ENCODE peak calls at places on chromosomes 4 and X, in six cellular contexts. M is stomach, V is A549, C is Peyer's patch, Z is heart left ventricle, X is esophagus muscularis mucosa. A is an unnamed sample. For H3K9me3, the result is how much of the 10 kb centered on the place peaks cover.

GRCh38 chr4:184548651-184549341 is 74.4 kb upstream of the IRF2 start:
- DNase-seq in M (no peak), Z (peak), X (no peak), C (peak), V (no peak), A (no peak)

GRCh38 chr4:118348886-118349285 is 3.9 kb downstream of the PRSS12 start:
- DNase-seq in X (no peak), M (no peak), Z (no peak), V (no peak), C (peak), A (no peak)

GRCh38 chr4:110417151-110417550 is 58.8 kb upstream of the ENPEP start:
- DNase-seq in X (no peak), V (no peak), Z (no peak), M (no peak), C (no peak), A (no peak)

GRCh38 chr4:37837446-37837845 is 11.0 kb downstream of the PGM2 start:
- DNase-seq in V (no peak), C (no peak), Z (no peak), M (no peak), X (no peak), A (no peak)

GRCh38 chr4:153113061-153113837 is 91.0 kb upstream of the TRIM2 start:
- DNase-seq in C (no peak), M (no peak), X (no peak), V (no peak), Z (no peak), A (no peak)

GRCh38 chrX:1883772-1884171 is 268.9 kb downstream of the ASMT start:
- DNase-seq in C (no peak), M (no peak), V (no peak), X (no peak), Z (no peak), A (no peak)

GRCh38 chr4:1413221-1413663 is 7.0 kb upstream of the NKX1-1 start:
- DNase-seq in M (peak), C (peak), Z (no peak), V (no peak), X (no peak), A (no peak)

GRCh38 chr4:44538534-44538933 is 89.9 kb upstream of the KCTD8 start:
- DNase-seq in M (no peak), V (no peak), X (no peak), C (no peak), Z (no peak), A (no peak)

GRCh38 chrX:69182818-69183375 is 17.6 kb upstream of the PJA1 start:
- DNase-seq in M (no peak), X (no peak), Z (no peak), C (no peak), V (no peak), A (no peak)

GRCh38 chrX:9279271-9279596 is 185.6 kb upstream of the TBL1X start:
- DNase-seq in X (no peak), C (no peak), M (no peak), Z (no peak), V (no peak), A (no peak)

GRCh38 chr4:69362351-69362750 is 82.1 kb downstream of the UGT2B28 start:
- DNase-seq in C (no peak), M (no peak), X (no peak), V (no peak), Z (no peak), A (no peak)

GRCh38 chr4:25834411-25835107 is 28.2 kb downstream of the SEL1L3 start:
- DNase-seq in Z (no peak), M (no peak), C (no peak), V (no peak), X (no peak), A (no peak)

GRCh38 chr4:78754872-78755271 is 21.3 kb upstream of the BMP2K start:
- DNase-seq in Z (no peak), M (no peak), V (no peak), C (no peak), X (no peak), A (no peak)

GRCh38 chrX:100680756-100681155 is 36.8 kb downstream of the SRPX2 start:
- DNase-seq in X (no peak), Z (no peak), M (no peak), C (no peak), V (no peak), A (no peak)

GRCh38 chrX:140274761-140275525 is 229.9 kb downstream of the SOX3 start:
- DNase-seq in X (no peak), C (no peak), V (no peak), Z (no peak), M (no peak), A (no peak)

GRCh38 chrX:2486476-2487133 is 14.2 kb downstream of the DHRSX start:
- DNase-seq in Z (no peak), V (no peak), X (no peak), C (no peak), M (no peak), A (no peak)

GRCh38 chrX:40877869-40878268 is 142.5 kb upstream of the MED14 start:
- DNase-seq in Z (no peak), C (no peak), V (no peak), X (no peak), M (no peak), A (no peak)

GRCh38 chr4:81314196-81314896 is 99.3 kb upstream of the PRKG2 start:
- DNase-seq in C (peak), V (no peak), Z (peak), M (peak), X (no peak), A (no peak)

GRCh38 chrX:5568934-5569333 is 659.7 kb downstream of the NLGN4X start:
- DNase-seq in V (no peak), C (no peak), M (no peak), X (no peak), Z (no peak), A (no peak)

GRCh38 chr4:13329963-13330362 is 154.2 kb downstream of the RAB28 start:
- DNase-seq in Z (no peak), X (no peak), C (no peak), M (no peak), V (no peak), A (no peak)

GRCh38 chrX:97389761-97390192 is 506.1 kb downstream of the RPA4 start:
- DNase-seq in V (no peak), X (no peak), M (no peak), C (no peak), Z (no peak), A (no peak)

GRCh38 chr4:136001791-136002190 is 1530.5 kb downstream of the PCDH18 start:
- DNase-seq in X (no peak), C (no peak), M (no peak), V (no peak), Z (no peak), A (no peak)

GRCh38 chrX:38890326-38890725 is 89.1 kb downstream of the MID1IP1 start:
- DNase-seq in M (no peak), C (no peak), V (no peak), X (no peak), Z (no peak), A (no peak)

GRCh38 chrX:40170830-40171512 is 73.2 kb upstream of the BCOR start:
- DNase-seq in X (no peak), V (no peak), M (no peak), C (no peak), Z (peak), A (no peak)

GRCh38 chrX:149633511-149633910 is 1.9 kb upstream of the TMEM185A start:
- DNase-seq in X (no peak), M (no peak), Z (no peak), V (no peak), C (no peak), A (no peak)

GRCh38 chrX:77755561-77755960 is 30.5 kb downstream of the ATRX start:
- DNase-seq in M (no peak), V (no peak), C (no peak), Z (no peak), X (no peak), A (no peak)

GRCh38 chr4:72286185-72286584 is 254.4 kb downstream of the NPFFR2 start:
- DNase-seq in M (no peak), X (no peak), C (no peak), V (no peak), Z (no peak), A (no peak)

GRCh38 chr4:184815046-184815877 is 10.5 kb downstream of the ACSL1 start:
- DNase-seq in C (peak), V (peak), M (peak), Z (peak), X (no peak), A (peak)

GRCh38 chr4:15202481-15202880 is 200.2 kb downstream of the CPEB2 start:
- DNase-seq in X (no peak), C (no peak), Z (no peak), V (no peak), M (no peak), A (no peak)

GRCh38 chr4:133148690-133149363 is at the start of gene PCDH10:
- DNase-seq in V (peak), M (peak), X (peak), Z (peak), C (peak), A (no peak)
- TF ChIP-seq POLR2A in V (peak), M (no peak), X (no peak), Z (no peak), C (no peak), A (no peak)

GRCh38 chrX:120302434-120302833 is 8.8 kb downstream of the TMEM255A start:
- DNase-seq in X (no peak), C (no peak), Z (no peak), V (no peak), M (no peak), A (no peak)

GRCh38 chrX:120297923-120298322 is 13.3 kb downstream of the TMEM255A start:
- DNase-seq in Z (no peak), X (no peak), C (no peak), V (no peak), M (no peak), A (no peak)

GRCh38 chrX:120301960-120302359 is 9.3 kb downstream of the TMEM255A start:
- DNase-seq in X (no peak), Z (no peak), C (no peak), V (no peak), M (no peak), A (no peak)

GRCh38 chrX:120301497-120301896 is 9.8 kb downstream of the TMEM255A start:
- DNase-seq in X (no peak), C (no peak), Z (no peak), M (no peak), V (no peak), A (no peak)

DNA sequence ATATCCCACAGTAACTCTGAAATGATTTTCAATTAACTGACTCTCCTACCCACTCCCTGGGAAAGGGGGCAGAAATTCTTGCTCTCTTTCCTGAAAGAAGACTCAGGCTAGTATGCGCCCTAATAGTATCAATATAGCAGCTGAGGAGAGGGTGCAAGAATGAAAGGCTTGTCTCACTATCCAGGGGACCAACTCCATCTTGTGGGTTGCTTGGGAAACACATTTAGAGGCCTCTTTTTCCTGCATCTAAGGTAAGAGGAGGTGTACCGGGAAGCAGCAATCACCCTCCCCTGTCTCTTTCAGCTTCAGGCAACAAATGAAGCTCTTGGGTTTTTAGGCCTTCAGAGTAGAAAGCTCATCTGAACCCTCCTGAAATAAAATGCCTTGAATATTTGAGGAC is 11.3 kb downstream of the TMEM255A start:
- DNase-seq in M (no peak), Z (no peak), X (no peak), C (no peak), V (no peak), A (no peak)
- TF ChIP-seq CTCF in M (no peak), Z (peak), X (no peak), C (no peak), V (no peak), A (no peak)

DNA sequence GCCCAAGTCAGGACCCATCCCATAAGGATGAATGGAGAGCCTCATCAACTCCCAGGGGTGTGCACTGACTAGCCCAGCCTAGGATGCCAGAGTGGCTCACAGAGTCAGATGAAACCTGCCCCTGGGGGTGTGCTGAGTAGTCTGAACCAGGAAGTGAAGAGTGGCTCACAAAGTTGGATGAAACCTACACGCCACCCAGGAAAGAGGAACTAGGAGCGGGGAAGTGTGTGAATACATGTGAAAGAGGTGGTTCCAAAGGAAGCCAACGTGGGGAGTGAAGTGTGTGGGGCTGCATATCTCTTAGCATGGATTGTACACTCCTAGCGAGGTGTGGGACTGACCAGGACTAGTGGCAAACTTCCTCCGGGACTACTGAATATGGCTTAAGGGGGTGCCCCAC is 902.1 kb upstream of the NDST4 start:
- DNase-seq in X (no peak), M (no peak), V (no peak), Z (no peak), C (no peak), A (no peak)
- H3K9me3 ChIP-seq in X (under half), M (under half), V (under half), Z (half or more), C (under half), A (under half)

GRCh38 chrX:65706041-65706828 is 38.8 kb downstream of the MSN start:
- DNase-seq in V (peak), X (no peak), Z (peak), M (no peak), C (no peak), A (no peak)
- TF ChIP-seq POLR2A in V (no peak), X (no peak), Z (no peak), M (no peak), C (no peak), A (no peak)

GRCh38 chr4:155900402-155900801 is 3.1 kb upstream of the TDO2 start:
- DNase-seq in V (no peak), X (no peak), Z (no peak), M (no peak), C (no peak), A (no peak)
- TF ChIP-seq CTCF in V (no peak), X (no peak), Z (no peak), M (no peak), C (no peak), A (no peak)

GRCh38 chr4:32929738-32930688 is 2209.8 kb downstream of the PCDH7 start:
- DNase-seq in C (no peak), V (no peak), X (no peak), M (no peak), Z (no peak), A (no peak)

GRCh38 chr4:32930700-32931099 is 2210.5 kb downstream of the PCDH7 start:
- DNase-seq in V (no peak), M (no peak), C (no peak), X (no peak), Z (no peak), A (no peak)

DNA sequence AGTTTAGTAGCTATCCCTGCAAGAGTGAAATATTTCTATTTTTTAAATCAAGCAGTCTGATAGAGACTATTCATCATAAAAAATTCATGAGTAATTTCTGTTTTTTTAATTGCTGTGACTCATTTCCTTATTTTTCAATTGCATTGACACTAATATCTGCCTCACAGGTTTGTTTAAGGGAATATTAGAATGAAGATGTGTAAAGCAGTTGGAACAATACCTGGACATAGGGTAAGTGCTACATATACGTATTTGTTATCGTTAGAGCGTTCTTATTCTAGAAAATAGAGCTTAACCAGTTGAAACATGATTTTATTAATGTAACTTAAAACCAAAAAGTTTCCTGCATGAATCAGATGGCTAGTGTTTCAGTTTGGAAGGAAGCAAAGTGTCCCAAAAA is 2211.3 kb downstream of the PCDH7 start:
- DNase-seq in X (no peak), C (no peak), V (no peak), Z (no peak), M (no peak), A (no peak)
- H3K9me3 ChIP-seq in X (under half), C (under half), V (under half), Z (under half), M (under half), A (under half)